ENCODE peak calls at places on chromosomes 2 and 18, in nine cellular contexts. I is NCI-H345; P is HuH-7.5; N is AG04450; C is ovary; S is Caki2; L is GM03348; G is effector CD4-positive, alpha-beta T cell; F is T-helper 9 cell. M is an unnamed sample.

GRCh38 chr2:50723549-50723948 is 308.4 kb downstream of the NRXN1 start:
- DNase-seq in I (no peak), C (no peak), P (no peak), F (no peak), G (no peak), N (no peak), S (no peak), L (no peak), M (no peak)

GRCh38 chr2:11298592-11298991 is 45.8 kb downstream of the ROCK2 start:
- DNase-seq in C (no peak), S (no peak), F (no peak), G (no peak), L (no peak), I (no peak), P (no peak), N (no peak), M (no peak)

GRCh38 chr2:200483729-200484198 is 26.1 kb downstream of the KCTD18 start:
- DNase-seq in S (peak), C (no peak), I (peak), F (no peak), G (no peak), L (peak), P (peak), N (no peak), M (no peak)

GRCh38 chr2:233033672-233034071 is 1.2 kb downstream of the NEU2 start:
- DNase-seq in P (no peak), L (peak), I (no peak), N (no peak), F (no peak), S (no peak), C (no peak), G (no peak), M (no peak)

GRCh38 chr2:190627881-190628412 is 20.9 kb upstream of the NAB1 start:
- DNase-seq in N (no peak), S (peak), L (peak), I (peak), F (no peak), P (no peak), G (no peak), C (peak), M (no peak)

GRCh38 chr2:145230546-145230945 is 710.6 kb upstream of the ZEB2 start:
- DNase-seq in S (no peak), L (peak), N (peak), P (no peak), I (no peak), F (no peak), C (no peak), G (no peak), M (no peak)

GRCh38 chr2:3712841-3713503 is 9.6 kb downstream of the DCDC2C start:
- DNase-seq in C (no peak), F (no peak), L (no peak), G (no peak), N (peak), S (no peak), P (no peak), I (no peak), M (no peak)

GRCh38 chr2:3665886-3666612 is 8.0 kb downstream of the ALLC start:
- DNase-seq in G (no peak), L (no peak), C (no peak), S (no peak), N (no peak), P (no peak), I (no peak), F (no peak), M (no peak)

GRCh38 chr2:118095610-118096009 is 7.3 kb downstream of the INSIG2 start:
- DNase-seq in C (no peak), I (no peak), N (no peak), S (no peak), G (no peak), P (no peak), F (no peak), L (no peak), M (no peak)

GRCh38 chr18:79962835-79963657 is 1.4 kb upstream of the HSBP1L1 start:
- DNase-seq in L (no peak), N (no peak), P (no peak), F (peak), S (no peak), I (no peak), G (peak), C (peak), M (no peak)

GRCh38 chr2:88903744-88904353 is 212.4 kb downstream of the RPIA start:
- DNase-seq in N (no peak), L (peak), F (no peak), G (no peak), I (peak), S (peak), P (no peak), C (no peak), M (no peak)

GRCh38 chr2:234994340-234995321 is 42.8 kb downstream of the SH3BP4 start:
- DNase-seq in P (no peak), F (no peak), S (no peak), I (peak), L (no peak), N (no peak), G (no peak), C (no peak), M (no peak)

GRCh38 chr2:38722271-38723115 is 28.7 kb downstream of the SRSF7 start:
- DNase-seq in F (no peak), G (no peak), S (no peak), I (no peak), N (no peak), L (no peak), P (no peak), C (no peak), M (no peak)

GRCh38 chr2:234983011-234983726 is 31.4 kb downstream of the SH3BP4 start:
- DNase-seq in S (no peak), C (no peak), N (no peak), P (no peak), F (no peak), G (no peak), I (peak), L (no peak), M (no peak)

GRCh38 chr2:3601561-3602271 is 6.8 kb downstream of the COLEC11 start:
- DNase-seq in G (no peak), N (no peak), C (peak), I (no peak), S (no peak), P (no peak), F (no peak), L (no peak), M (no peak)

GRCh38 chr2:158251356-158251755 is 149.7 kb downstream of the UPP2 start:
- DNase-seq in P (no peak), L (no peak), N (no peak), F (no peak), I (no peak), S (no peak), C (no peak), G (no peak), M (no peak)

GRCh38 chr18:25561923-25562322 is 210.0 kb upstream of the ZNF521 start:
- DNase-seq in I (no peak), N (peak), S (peak), L (peak), F (no peak), C (no peak), P (no peak), G (no peak), M (no peak)

GRCh38 chr2:135662088-135662487 is 79.6 kb upstream of the UBXN4 start:
- DNase-seq in G (no peak), L (no peak), I (no peak), F (no peak), N (no peak), S (no peak), P (no peak), C (no peak), M (no peak)

GRCh38 chr2:163934134-163934533 is 198.3 kb upstream of the FIGN start:
- DNase-seq in G (no peak), N (no peak), I (peak), S (no peak), L (no peak), F (no peak), P (no peak), C (no peak), M (no peak)

GRCh38 chr2:20992201-20992711 is 51.6 kb downstream of the APOB start:
- DNase-seq in F (no peak), C (no peak), I (no peak), G (no peak), L (peak), P (no peak), N (no peak), S (peak), M (no peak)

GRCh38 chr2:48568551-48568950 is 38.6 kb downstream of the STON1 start:
- DNase-seq in N (no peak), P (no peak), I (no peak), C (no peak), L (no peak), G (no peak), F (no peak), S (no peak), M (no peak)

GRCh38 chr2:12075603-12076002 is 329.2 kb downstream of the LPIN1 start:
- DNase-seq in I (no peak), L (no peak), F (no peak), S (no peak), C (no peak), G (no peak), N (no peak), P (no peak), M (no peak)

GRCh38 chr2:231110551-231110950 is 14.3 kb downstream of the HTR2B start:
- DNase-seq in G (no peak), F (no peak), I (no peak), L (peak), P (no peak), C (no peak), N (no peak), S (peak), M (no peak)

GRCh38 chr2:120238728-120239487 is 13.7 kb upstream of the RALB start:
- DNase-seq in G (no peak), C (no peak), I (no peak), F (no peak), P (no peak), S (peak), L (peak), N (no peak), M (no peak)

GRCh38 chr2:13876491-13877037 is 756.0 kb upstream of the LRATD1 start:
- DNase-seq in P (no peak), S (no peak), I (no peak), G (no peak), L (no peak), C (no peak), N (no peak), F (no peak), M (no peak)

GRCh38 chr2:63856302-63856600 is 14.6 kb downstream of the UGP2 start:
- DNase-seq in F (peak), C (no peak), I (no peak), L (no peak), N (no peak), G (peak), S (no peak), P (no peak), M (peak)

GRCh38 chr18:50429207-50429948 is 54.5 kb downstream of the SKA1 start:
- DNase-seq in G (no peak), C (no peak), I (peak), F (no peak), S (no peak), L (peak), P (no peak), N (no peak), M (no peak)

GRCh38 chr2:10820562-10820961 is 8.0 kb upstream of the PDIA6 start:
- DNase-seq in L (no peak), G (no peak), F (no peak), S (no peak), P (no peak), I (no peak), N (no peak), C (peak), M (no peak)

GRCh38 chr2:58405341-58405740 is 164.2 kb upstream of the FANCL start:
- DNase-seq in F (no peak), C (no peak), P (no peak), N (no peak), G (no peak), L (no peak), S (no peak), I (no peak), M (no peak)

GRCh38 chr2:45068643-45069140 is 59.4 kb upstream of the SIX2 start:
- DNase-seq in C (no peak), I (no peak), S (no peak), L (no peak), P (no peak), N (no peak), G (no peak), F (no peak), M (no peak)

GRCh38 chr2:118973542-118973951 is 31.6 kb downstream of the MARCO start:
- DNase-seq in L (peak), I (no peak), G (no peak), N (no peak), S (no peak), P (no peak), F (no peak), C (no peak), M (no peak)

GRCh38 chr2:239930871-239931771 is 94.0 kb downstream of the NDUFA10 start:
- DNase-seq in C (no peak), L (no peak), F (no peak), S (no peak), I (no peak), P (no peak), G (no peak), N (no peak), M (no peak)

GRCh38 chr18:26383454-26384270 is 157.4 kb downstream of the TAF4B start:
- DNase-seq in F (no peak), S (peak), L (peak), I (peak), N (no peak), P (no peak), C (no peak), G (no peak), M (no peak)

GRCh38 chr18:76361219-76361618 is 133.8 kb downstream of the ZNF516 start:
- DNase-seq in C (no peak), P (no peak), G (no peak), F (no peak), I (no peak), S (no peak), N (no peak), L (no peak), M (no peak)